ENCODE peak calls at places on chromosomes 6 and 20, in ten cellular contexts. V is heart left ventricle; C is CD4-positive, CD25-positive, alpha-beta regulatory T cell; O is osteoblast; K is SJSA1; T is H9; Y is kidney; P is A549; S is SJCRH30; Q is neuronal stem cell. G is an unnamed sample. For H3K4me1, the result is how much of the 10 kb centered on the place peaks cover.

GRCh38 chr6:31129130-31129529 is 8.9 kb upstream of the CDSN start:
- DNase-seq in V (no peak), C (no peak), O (no peak), K (no peak), T (no peak), Y (no peak), P (no peak), S (no peak), Q (no peak), G (no peak)

GRCh38 chr6:82741325-82741995 is 324.2 kb downstream of the UBE3D start:
- DNase-seq in V (no peak), C (no peak), O (peak), K (no peak), T (no peak), Y (no peak), P (no peak), S (no peak), Q (no peak), G (no peak)

GRCh38 chr6:25279748-25280616 is 808 bp downstream of the CARMIL1 start:
- DNase-seq in V (no peak), C (peak), O (peak), K (no peak), T (peak), Y (peak), P (peak), S (no peak), Q (peak), G (no peak)

GRCh38 chr6:39182604-39183003 is 46.7 kb downstream of the KCNK5 start:
- DNase-seq in V (no peak), C (no peak), O (no peak), K (no peak), T (no peak), Y (no peak), P (no peak), S (no peak), Q (no peak), G (no peak)

GRCh38 chr6:147530132-147531060 is 21.9 kb downstream of the SAMD5 start:
- DNase-seq in V (no peak), C (no peak), O (no peak), K (no peak), T (no peak), Y (no peak), P (peak), S (peak), Q (no peak), G (no peak)

GRCh38 chr6:116419069-116419468 is 42.1 kb upstream of the CALHM6 start:
- DNase-seq in V (no peak), C (no peak), O (no peak), K (no peak), T (no peak), Y (no peak), P (no peak), S (no peak), Q (no peak), G (no peak)

GRCh38 chr6:16973071-16973470 is 128.8 kb upstream of the STMND1 start:
- DNase-seq in V (no peak), C (no peak), O (no peak), K (no peak), T (no peak), Y (no peak), P (no peak), S (no peak), Q (no peak), G (no peak)

GRCh38 chr6:43809417-43810305 is 39.6 kb downstream of the VEGFA start:
- DNase-seq in V (no peak), C (no peak), O (peak), K (peak), T (no peak), Y (no peak), P (peak), S (peak), Q (no peak), G (no peak)

GRCh38 chr20:26214991-26215390 is 518.3 kb upstream of the ZNF337 start:
- DNase-seq in V (no peak), C (no peak), O (no peak), K (no peak), T (no peak), Y (no peak), P (no peak), S (no peak), Q (no peak), G (no peak)

GRCh38 chr6:163311830-163312229 is 102.7 kb upstream of the QKI start:
- DNase-seq in V (no peak), C (no peak), O (no peak), K (no peak), T (no peak), Y (no peak), P (peak), S (no peak), Q (no peak), G (no peak)

GRCh38 chr6:152098683-152099082 is 291.2 kb downstream of the ESR1 start:
- DNase-seq in V (no peak), C (no peak), O (no peak), K (no peak), T (no peak), Y (peak), P (no peak), S (no peak), Q (no peak), G (no peak)

GRCh38 chr6:157066781-157067491 is 256.4 kb downstream of the TMEM242 start:
- DNase-seq in V (no peak), C (no peak), O (no peak), K (no peak), T (no peak), Y (no peak), P (no peak), S (no peak), Q (no peak), G (no peak)

GRCh38 chr6:41964201-41964887 is 22.7 kb upstream of the CCND3 start:
- DNase-seq in V (no peak), C (peak), O (no peak), K (no peak), T (no peak), Y (no peak), P (peak), S (no peak), Q (no peak), G (no peak)

GRCh38 chr6:29596381-29596900 is 11.5 kb downstream of the OR2H2 start:
- DNase-seq in V (no peak), C (no peak), O (no peak), K (no peak), T (no peak), Y (no peak), P (no peak), S (no peak), Q (no peak), G (no peak)

GRCh38 chr6:36052092-36052491 is 24.5 kb downstream of the MAPK14 start:
- DNase-seq in V (no peak), C (no peak), O (no peak), K (no peak), T (no peak), Y (no peak), P (no peak), S (no peak), Q (no peak), G (no peak)

GRCh38 chr20:35771367-35771688 is 487 bp upstream of the PHF20 start:
- DNase-seq in V (no peak), C (no peak), O (no peak), K (no peak), T (no peak), Y (no peak), P (no peak), S (no peak), Q (no peak), G (no peak)

GRCh38 chr20:35768731-35769664 is 2.8 kb upstream of the PHF20 start:
- DNase-seq in V (peak), C (peak), O (peak), K (peak), T (peak), Y (peak), P (peak), S (peak), Q (peak), G (peak)

GRCh38 chr20:35762461-35762860 is 9.4 kb upstream of the PHF20 start:
- DNase-seq in V (no peak), C (no peak), O (no peak), K (no peak), T (no peak), Y (no peak), P (no peak), S (no peak), Q (no peak), G (no peak)

GRCh38 chr20:35771689-35772562 is at the start of gene PHF20:
- DNase-seq in V (peak), C (peak), O (peak), K (peak), T (peak), Y (peak), P (peak), S (peak), Q (peak), G (peak)

DNA sequence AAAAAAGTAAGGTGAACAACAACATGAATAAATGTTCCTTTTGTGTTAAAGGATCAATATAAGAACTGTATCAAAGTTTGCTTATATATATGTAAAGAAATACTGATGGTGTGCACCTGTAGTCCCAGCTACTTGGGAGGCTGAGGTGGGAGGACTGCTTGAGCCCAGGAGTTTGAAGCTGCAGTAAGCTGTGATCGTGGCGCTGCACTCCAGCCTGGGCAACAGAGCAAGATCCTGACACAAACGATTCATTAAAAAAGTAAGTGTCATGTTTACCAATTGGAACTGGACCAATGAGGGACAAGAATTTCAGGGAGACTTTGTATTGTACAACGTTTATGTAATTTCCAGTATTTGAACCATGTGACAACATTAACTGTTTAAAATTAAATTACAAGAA is 5.0 kb upstream of the PHF20 start:
- DNase-seq in V (no peak), C (no peak), O (no peak), K (no peak), T (no peak), Y (no peak), P (no peak), S (no peak), Q (no peak), G (no peak)
- H3K4me1 ChIP-seq in V (under half), C (half or more), O (under half), K (under half), T (under half), Y (under half), P (under half), S (under half), Q (under half), G (under half)

GRCh38 chr6:1795923-1796322 is 186.2 kb downstream of the FOXC1 start:
- DNase-seq in V (no peak), C (no peak), O (no peak), K (no peak), T (no peak), Y (no peak), P (no peak), S (no peak), Q (no peak), G (no peak)

GRCh38 chr6:1796706-1797529 is 187.2 kb downstream of the FOXC1 start:
- DNase-seq in V (no peak), C (peak), O (peak), K (no peak), T (no peak), Y (no peak), P (no peak), S (no peak), Q (no peak), G (no peak)

GRCh38 chr6:1798965-1799325 is 189.2 kb downstream of the FOXC1 start:
- DNase-seq in V (no peak), C (no peak), O (no peak), K (no peak), T (no peak), Y (no peak), P (no peak), S (no peak), Q (no peak), G (no peak)

GRCh38 chr6:1797801-1798200 is 188.1 kb downstream of the FOXC1 start:
- DNase-seq in V (no peak), C (no peak), O (no peak), K (no peak), T (no peak), Y (no peak), P (no peak), S (no peak), Q (no peak), G (no peak)

DNA sequence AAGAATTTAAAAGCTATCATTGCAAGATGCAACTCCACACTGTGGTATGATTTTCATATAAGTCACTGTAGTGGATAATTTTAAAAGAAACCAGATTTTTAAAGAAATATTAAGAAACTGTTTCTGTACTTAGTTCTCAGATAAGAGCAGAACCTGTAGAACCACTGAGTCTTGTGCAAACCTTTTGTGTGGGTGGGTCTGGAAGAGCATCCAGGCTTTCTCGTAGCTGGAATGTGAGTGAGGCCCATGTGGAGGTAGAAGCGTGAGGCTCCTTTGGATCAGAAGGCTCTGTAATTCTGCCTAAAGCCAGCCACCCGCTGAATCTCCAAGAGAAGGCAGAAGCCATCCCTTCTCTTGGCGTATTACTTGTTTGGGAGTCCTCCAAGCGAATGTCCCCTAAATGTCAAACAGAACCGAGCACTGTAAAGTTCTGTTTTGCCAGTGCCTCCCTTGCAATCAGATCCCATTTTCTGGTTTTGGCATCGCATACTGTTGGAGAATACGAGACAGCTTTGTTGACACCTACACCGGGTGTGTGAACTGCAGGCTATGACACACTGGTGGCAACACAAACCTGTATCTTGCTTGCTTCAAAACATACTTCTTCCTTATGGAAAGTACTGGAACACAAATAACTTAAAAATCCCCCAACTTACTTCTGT is 188.7 kb downstream of the FOXC1 start:
- DNase-seq in V (no peak), C (no peak), O (no peak), K (no peak), T (no peak), Y (no peak), P (no peak), S (no peak), Q (no peak), G (no peak)
- H3K27ac ChIP-seq in V (no peak), C (no peak), O (no peak), K (peak), T (no peak), Y (no peak), P (no peak), S (no peak), Q (no peak), G (no peak)

GRCh38 chr20:603116-603640 is 6.9 kb downstream of the TCF15 start:
- DNase-seq in V (no peak), C (no peak), O (peak), K (no peak), T (no peak), Y (no peak), P (peak), S (no peak), Q (no peak), G (no peak)
- H3K4me1 ChIP-seq in V (under half), C (under half), O (under half), K (under half), T (under half), Y (under half), P (under half), S (under half), Q (under half), G (under half)

GRCh38 chr20:24723953-24724352 is 225.1 kb upstream of the CST7 start:
- DNase-seq in V (no peak), C (no peak), O (no peak), K (no peak), T (no peak), Y (no peak), P (no peak), S (no peak), Q (no peak), G (peak)

GRCh38 chr20:24721891-24722530 is 227.1 kb upstream of the CST7 start:
- DNase-seq in V (no peak), C (no peak), O (no peak), K (peak), T (no peak), Y (no peak), P (no peak), S (peak), Q (no peak), G (peak)

GRCh38 chr20:24720957-24721356 is 228.1 kb upstream of the CST7 start:
- DNase-seq in V (no peak), C (no peak), O (no peak), K (no peak), T (no peak), Y (no peak), P (no peak), S (no peak), Q (no peak), G (no peak)

GRCh38 chr20:24724982-24725533 is 224.0 kb upstream of the CST7 start:
- DNase-seq in V (no peak), C (no peak), O (no peak), K (no peak), T (no peak), Y (no peak), P (no peak), S (no peak), Q (no peak), G (peak)

DNA sequence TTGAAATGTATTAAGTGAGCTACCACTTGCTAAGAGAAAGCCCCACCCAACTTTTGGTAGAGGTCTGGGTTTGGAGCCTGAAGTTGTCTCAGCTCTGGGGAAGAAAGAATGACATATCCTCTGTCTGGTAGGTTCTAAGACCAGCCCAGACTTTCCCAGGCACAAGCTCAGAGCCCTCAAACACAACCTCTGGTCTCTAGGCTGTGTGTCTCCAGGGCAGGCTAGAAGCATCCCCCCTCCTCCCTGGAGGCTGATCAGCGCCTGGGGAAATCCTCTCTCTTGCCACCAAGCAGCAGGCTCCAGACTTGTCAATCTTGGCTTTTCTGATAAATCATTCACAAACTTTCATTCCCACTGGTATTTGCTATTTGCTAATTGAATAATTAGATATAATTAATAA is 226.5 kb upstream of the CST7 start:
- DNase-seq in V (no peak), C (no peak), O (no peak), K (no peak), T (no peak), Y (no peak), P (no peak), S (no peak), Q (no peak), G (no peak)
- H3K27ac ChIP-seq in V (no peak), C (no peak), O (no peak), K (no peak), T (no peak), Y (no peak), P (no peak), S (peak), Q (no peak), G (no peak)

G was measured in lung.